ENCODE peak calls at places on chromosome 11, in eight cellular contexts. U is body of pancreas, C is fibroblast of the aortic adventitia, Q is dorsolateral prefrontal cortex, A is ovary, T is fibroblast of pulmonary artery, M is glutamatergic neuron, N is cardiac muscle cell. V is an unnamed sample.

GRCh38 chr11:134037093-134037908 is 31.6 kb upstream of the JAM3 start:
- DNase-seq in Q (no peak), U (peak; percentile 74), T (peak; percentile 66), N (peak; percentile 74), C (peak; percentile 74), M (peak; percentile 75), A (peak; percentile 90), V (peak; percentile 65)

GRCh38 chr11:3855808-3856491 is 486 bp downstream of the STIM1 start:
- DNase-seq in U (peak; percentile 51), Q (peak; percentile 59), A (peak; percentile 68), M (peak; percentile 54), N (peak; percentile 51), C (no peak), T (no peak), V (peak; percentile 40)

GRCh38 chr11:32893091-32893946 is 708 bp downstream of the QSER1 start:
- DNase-seq in A (peak; percentile 79), N (peak; percentile 82), Q (peak; percentile 72), M (peak; percentile 86), C (peak; percentile 23), T (peak; percentile 32), U (peak; percentile 54), V (peak; percentile 77)

GRCh38 chr11:57357827-57358226 is 19.7 kb downstream of the P2RX3 start:
- DNase-seq in C (peak; percentile 53), A (no peak), M (no peak), N (no peak), T (peak; percentile 5), Q (no peak), U (no peak), V (no peak)

GRCh38 chr11:3605721-3606324 is 36.0 kb downstream of the ART5 start:
- DNase-seq in T (no peak), M (no peak), C (no peak), N (no peak), Q (no peak), U (no peak), A (no peak), V (no peak)

GRCh38 chr11:65180877-65181568 is 705 bp upstream of the CAPN1 start:
- DNase-seq in C (peak; percentile 52), M (peak; percentile 95), N (peak; percentile 90), U (peak; percentile 77), Q (peak; percentile 63), T (peak; percentile 66), A (peak; percentile 74), V (peak; percentile 82)

GRCh38 chr11:18563090-18563730 is 25.3 kb downstream of the UEVLD start:
- DNase-seq in Q (no peak), C (no peak), U (no peak), M (no peak), N (no peak), T (peak; percentile 5), A (no peak), V (no peak)

GRCh38 chr11:68659158-68659921 is 25.0 kb upstream of the GAL start:
- DNase-seq in Q (no peak), C (peak; percentile 90), U (peak; percentile 51), M (peak; percentile 15), T (peak; percentile 98), A (peak; percentile 90), N (no peak), V (no peak)

GRCh38 chr11:13315517-13316432 is 38.2 kb downstream of the BMAL1 start:
- DNase-seq in A (no peak), N (no peak), Q (no peak), C (no peak), U (no peak), T (no peak), M (no peak), V (no peak)

GRCh38 chr11:3146612-3147256 is 18.4 kb downstream of the OSBPL5 start:
- DNase-seq in C (peak; percentile 61), N (no peak), Q (no peak), U (no peak), A (no peak), T (peak; percentile 30), M (no peak), V (no peak)

GRCh38 chr11:12841946-12842630 is 167.0 kb upstream of the RASSF10 start:
- DNase-seq in Q (no peak), U (peak; percentile 76), T (peak; percentile 79), N (no peak), M (no peak), C (peak; percentile 71), A (no peak), V (no peak)

GRCh38 chr11:12531681-12532080 is 142.5 kb upstream of the TEAD1 start:
- DNase-seq in M (no peak), C (no peak), Q (no peak), U (no peak), A (no peak), T (no peak), N (no peak), V (no peak)

GRCh38 chr11:133825666-133826065 is 19.6 kb downstream of the SPATA19 start:
- DNase-seq in T (no peak), A (no peak), U (no peak), N (no peak), C (no peak), Q (no peak), M (no peak), V (no peak)

DNA sequence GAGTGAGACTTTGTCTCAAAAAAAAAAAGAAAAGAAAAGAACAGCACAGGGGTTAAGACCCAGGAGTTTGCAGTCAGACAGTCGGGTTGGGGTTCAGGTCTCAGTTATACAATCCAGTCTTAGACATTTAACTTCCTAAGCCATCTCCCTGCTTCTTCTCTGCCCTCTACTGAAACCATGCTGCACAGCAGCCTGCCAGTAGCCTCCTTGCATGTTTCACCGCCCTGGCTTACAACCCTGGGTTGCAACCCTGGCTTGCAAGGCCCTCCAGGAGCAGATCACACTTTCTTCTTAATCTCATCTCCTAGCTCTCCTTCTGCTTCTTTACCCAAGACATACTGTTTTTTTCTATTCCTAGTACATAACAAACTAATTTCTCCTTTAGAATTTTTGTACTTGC is 5.9 kb upstream of the B3GAT3 start:
- DNase-seq in M (no peak), C (no peak), A (no peak), U (no peak), Q (no peak), T (no peak), N (no peak), V (no peak)
- TF ChIP-seq CTCF in M (no peak), C (peak; percentile 13), A (no peak), U (no peak), Q (no peak), T (peak; percentile 9), N (peak; percentile 11), V (no peak)

DNA sequence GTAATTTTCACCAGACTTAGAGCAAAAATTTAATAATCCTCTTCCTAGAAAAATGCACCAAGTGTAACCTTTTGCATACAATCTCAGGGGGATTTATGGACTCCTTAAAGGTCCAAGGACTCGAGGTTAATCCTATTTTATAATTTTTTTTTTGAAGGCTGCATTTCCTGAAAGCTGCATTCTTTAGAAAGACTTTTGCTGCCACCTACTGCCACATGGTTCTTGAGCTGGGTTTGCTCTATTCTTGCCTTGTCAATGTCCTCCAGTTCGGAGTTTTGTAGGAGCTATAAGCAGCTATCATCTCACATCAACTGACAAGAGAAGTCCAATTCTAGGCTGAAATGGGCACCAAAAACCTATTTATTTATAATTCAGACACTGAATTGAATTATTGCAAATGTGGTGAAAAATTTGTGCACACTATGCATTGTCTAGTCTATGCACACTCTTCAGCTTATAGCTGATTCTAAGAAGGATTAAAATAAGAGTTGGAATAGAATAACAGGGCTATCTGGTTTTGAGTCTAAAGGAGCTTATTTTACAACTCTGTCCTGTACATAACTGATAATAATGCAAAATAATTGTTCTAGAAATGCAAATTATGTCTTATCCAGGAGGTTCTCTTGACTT is 31.3 kb downstream of the TRAF6 start:
- DNase-seq in A (no peak), Q (no peak), U (no peak), N (peak; percentile 50), M (no peak), T (peak; percentile 80), C (peak; percentile 72), V (peak; percentile 30)
- TF ChIP-seq CTCF in A (no peak), Q (peak; percentile 66), U (peak; percentile 44), N (peak; percentile 77), M (peak; percentile 28), T (peak; percentile 76), C (peak; percentile 72), V (no peak)

GRCh38 chr11:45147017-45147728 is 734 bp downstream of the PRDM11 start:
- DNase-seq in M (peak; percentile 95), N (peak; percentile 96), U (peak; percentile 96), A (peak; percentile 96), Q (peak; percentile 97), C (peak; percentile 93), T (peak; percentile 96), V (peak; percentile 99)
- TF ChIP-seq CTCF in M (no peak), N (no peak), U (no peak), A (no peak), Q (peak; percentile 23), C (no peak), T (no peak), V (no peak)

GRCh38 chr11:67506426-67507032 is 1.4 kb upstream of the PITPNM1 start:
- DNase-seq in T (no peak), U (peak; percentile 43), A (peak; percentile 53), Q (no peak), M (no peak), C (no peak), N (no peak), V (no peak)
- TF ChIP-seq CTCF in T (no peak), U (no peak), A (no peak), Q (peak; percentile 11), M (peak; percentile 22), C (no peak), N (no peak), V (no peak)

GRCh38 chr11:8757533-8757932 is 74.9 kb downstream of the RPL27A start:
- DNase-seq in A (no peak), U (no peak), M (no peak), T (no peak), N (no peak), Q (no peak), C (no peak), V (no peak)

GRCh38 chr11:8758619-8759169 is 76.1 kb downstream of the RPL27A start:
- DNase-seq in A (no peak), M (no peak), T (no peak), U (no peak), N (no peak), C (no peak), Q (no peak), V (no peak)

GRCh38 chr11:8757047-8757446 is 74.5 kb downstream of the RPL27A start:
- DNase-seq in Q (no peak), T (no peak), C (peak; percentile 43), U (no peak), N (no peak), M (no peak), A (no peak), V (no peak)

GRCh38 chr11:8756201-8756600 is 73.6 kb downstream of the RPL27A start:
- DNase-seq in A (no peak), Q (no peak), M (no peak), U (peak; percentile 45), N (no peak), T (no peak), C (peak; percentile 61), V (no peak)

DNA sequence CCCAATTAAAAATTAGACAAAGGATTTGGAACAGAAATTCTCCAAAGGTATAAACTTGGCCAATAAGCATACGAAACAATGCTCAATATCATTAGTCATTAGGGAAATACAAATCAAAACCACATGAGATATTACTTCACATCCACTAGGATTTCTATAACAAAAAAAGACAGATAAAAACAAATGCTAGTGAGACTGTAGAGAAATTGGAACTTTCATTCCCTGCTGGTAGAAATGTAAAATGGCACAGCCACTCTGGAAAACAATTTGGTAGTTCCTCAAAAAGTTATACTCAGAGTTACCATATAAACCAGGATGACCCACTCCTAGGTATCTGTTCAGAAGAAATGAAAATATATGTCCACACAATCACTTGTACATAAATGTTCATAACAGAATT is 71.6 kb downstream of the RPL27A start:
- DNase-seq in Q (no peak), N (no peak), U (no peak), A (no peak), M (no peak), C (peak; percentile 76), T (peak; percentile 69), V (no peak)
- TF ChIP-seq CTCF in Q (no peak), N (peak; percentile 48), U (peak; percentile 12), A (no peak), M (peak; percentile 22), C (peak; percentile 58), T (peak; percentile 51), V (no peak)

V was measured in GM13976.